ENCODE peak calls at places on chromosome 5, in four cellular contexts. T is HEK293T, Q is HepG2, U is K562. Z is an unnamed sample.
A peak's percentile ranks its signal among the peaks of the same experiment; 100 is the strongest.

GRCh38 chr5:131252824-131253171 is 11.1 kb upstream of the CDC42SE2 start:
- DNase-seq in T (no peak), Q (no peak), U (peak; percentile 52), Z (no peak)

GRCh38 chr5:773517-774264 is 10.8 kb downstream of the ZDHHC11B start:
- DNase-seq in T (no peak), Q (no peak), U (no peak), Z (no peak)

GRCh38 chr5:107486489-107486888 is 184.2 kb downstream of the EFNA5 start:
- DNase-seq in T (no peak), Q (no peak), U (no peak), Z (no peak)

GRCh38 chr5:93058309-93058708 is 522.7 kb downstream of the NR2F1-AS1 start:
- DNase-seq in T (no peak), Q (no peak), U (no peak), Z (no peak)

GRCh38 chr5:59786271-59786805 is 107.2 kb downstream of the PDE4D start:
- DNase-seq in T (no peak), Q (no peak), U (no peak), Z (no peak)

GRCh38 chr5:59143926-59144333 is 561.1 kb downstream of the RAB3C start:
- DNase-seq in T (no peak), Q (no peak), U (no peak), Z (no peak)

GRCh38 chr5:40754381-40755092 is 1.2 kb downstream of the TTC33 start:
- DNase-seq in T (no peak), Q (no peak), U (peak; percentile 29), Z (no peak)

GRCh38 chr5:33611882-33612281 is 171.1 kb downstream of the TARS1 start:
- DNase-seq in T (no peak), Q (no peak), U (no peak), Z (no peak)

GRCh38 chr5:135569755-135570452 is 8.9 kb downstream of the CXCL14 start:
- DNase-seq in T (peak; percentile 72), Q (peak; percentile 27), U (peak; percentile 59), Z (peak; percentile 75)

GRCh38 chr5:176629853-176630680 is at the start of the genes EIF4E1B and SNCB:
- DNase-seq in T (peak; percentile 87), Q (no peak), U (peak; percentile 72), Z (peak; percentile 72)

GRCh38 chr5:62661126-62661525 is 82.5 kb downstream of the LRRC70 start:
- DNase-seq in T (no peak), Q (peak; percentile 47), U (no peak), Z (no peak)

GRCh38 chr5:116572375-116573278 is 2.0 kb downstream of the SEMA6A start:
- DNase-seq in T (peak; percentile 43), Q (no peak), U (no peak), Z (peak; percentile 41)

GRCh38 chr5:173808079-173808808 is 79.9 kb upstream of the CPEB4 start:
- DNase-seq in T (no peak), Q (no peak), U (peak; percentile 25), Z (no peak)

GRCh38 chr5:24535646-24536045 is 109.1 kb downstream of the CDH10 start:
- DNase-seq in T (no peak), Q (no peak), U (no peak), Z (no peak)

GRCh38 chr5:122704247-122705036 is 70.4 kb upstream of the SNX2 start:
- DNase-seq in T (peak; percentile 28), Q (peak; percentile 45), U (peak; percentile 46), Z (no peak)
- TF ChIP-seq ELF4 in T (no peak), Q (no peak), U (no peak), Z (no peak)

GRCh38 chr5:76849767-76850291 is at the start of gene S100Z:
- DNase-seq in T (no peak), Q (no peak), U (peak; percentile 97), Z (no peak)
- TF ChIP-seq ELF4 in T (no peak), Q (no peak), U (no peak), Z (no peak)

DNA sequence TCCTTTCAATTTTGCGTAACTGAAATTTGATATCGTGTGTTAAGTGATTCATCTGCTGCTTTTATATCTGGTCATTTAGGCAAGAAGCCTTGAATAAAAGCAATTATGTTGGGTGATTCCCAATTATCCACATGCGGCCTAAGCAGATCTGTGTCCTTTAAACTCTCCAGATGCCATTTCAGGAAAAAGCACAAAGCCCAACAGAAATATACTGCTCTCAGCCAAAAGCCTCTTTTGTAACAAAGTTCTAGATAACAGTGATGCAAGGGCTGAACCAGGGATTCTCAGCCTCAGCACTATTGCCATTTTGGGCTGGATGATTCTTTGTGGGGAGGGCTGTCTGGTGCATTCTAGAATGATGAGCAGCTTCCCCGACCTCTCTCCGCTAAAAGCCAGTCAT is 93.0 kb downstream of the TAF11L14 start:
- DNase-seq in T (no peak), Q (no peak), U (no peak), Z (no peak)
- TF ChIP-seq ELF4 in T (no peak), Q (no peak), U (no peak), Z (no peak)

DNA sequence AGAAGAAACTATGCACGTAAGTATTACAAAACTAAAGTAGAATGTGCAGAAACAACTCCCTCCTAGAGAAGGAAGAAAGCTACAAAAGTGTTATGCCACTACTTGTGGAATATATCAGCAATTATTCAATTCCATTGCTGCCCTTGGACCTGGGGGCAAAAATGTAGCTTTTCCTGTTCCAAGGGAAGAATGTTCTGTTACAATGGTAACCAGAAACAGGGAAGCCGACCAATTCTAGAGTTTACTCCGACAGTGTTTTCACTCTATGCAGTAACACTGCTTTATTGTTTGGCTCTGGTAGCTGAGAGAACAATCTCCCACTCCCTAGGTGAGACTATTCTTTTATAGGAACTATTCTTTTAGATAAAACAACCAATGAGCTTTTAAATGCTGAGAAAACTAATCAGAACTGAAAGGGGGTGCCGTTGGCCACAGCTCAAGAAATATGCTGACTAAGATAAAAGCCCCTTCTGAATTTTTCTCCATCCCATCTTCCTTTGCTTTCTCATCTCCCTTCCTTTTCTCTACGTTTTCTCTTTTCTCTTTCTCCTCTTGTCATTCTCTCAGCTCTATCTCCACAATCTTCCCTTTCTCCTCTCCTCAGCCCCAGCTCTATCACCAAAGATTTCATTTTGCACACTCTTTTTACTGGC is 54.1 kb downstream of the SLC1A3 start:
- DNase-seq in T (no peak), Q (no peak), U (no peak), Z (no peak)
- TF ChIP-seq ELF4 in T (no peak), Q (no peak), U (no peak), Z (no peak)

GRCh38 chr5:124741711-124742496 is 4.5 kb downstream of the ZNF608 start:
- DNase-seq in T (peak; percentile 35), Q (no peak), U (no peak), Z (no peak)

GRCh38 chr5:124742983-124743533 is 3.4 kb downstream of the ZNF608 start:
- DNase-seq in T (no peak), Q (peak; percentile 24), U (peak; percentile 27), Z (no peak)

GRCh38 chr5:124742521-124742920 is 3.9 kb downstream of the ZNF608 start:
- DNase-seq in T (no peak), Q (no peak), U (no peak), Z (no peak)

GRCh38 chr5:124744170-124744911 is 2.1 kb downstream of the ZNF608 start:
- DNase-seq in T (no peak), Q (no peak), U (no peak), Z (no peak)

DNA sequence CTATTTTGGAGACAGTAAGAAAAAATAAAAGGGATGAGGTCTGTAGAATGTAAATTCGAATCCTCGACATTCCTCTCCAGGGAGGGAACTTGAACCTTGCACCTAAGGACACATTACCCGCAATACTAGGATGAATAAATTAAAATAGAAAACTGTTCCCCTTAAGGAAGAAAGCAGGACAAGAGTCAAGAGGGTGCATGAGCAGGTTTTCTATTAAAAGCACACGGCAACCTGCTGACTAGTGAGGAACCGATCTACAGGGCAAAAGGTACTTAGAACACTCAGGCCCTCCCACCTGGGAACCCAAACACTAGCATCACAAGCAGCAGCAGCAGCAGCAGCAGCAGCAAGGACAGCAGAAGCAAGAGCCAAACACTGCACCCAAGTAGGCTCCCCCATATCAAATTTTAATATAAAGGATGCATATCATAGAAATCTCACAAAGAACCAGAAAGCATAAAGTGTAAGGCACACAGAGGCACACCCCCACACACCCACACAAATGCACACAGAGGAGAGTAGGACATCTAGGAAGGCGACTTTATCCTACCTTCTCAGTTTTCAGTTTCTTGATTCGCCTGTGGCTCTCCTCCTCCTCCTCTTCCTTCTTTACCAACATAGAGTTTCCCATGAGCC is 2.8 kb downstream of the ZNF608 start:
- DNase-seq in T (no peak), Q (no peak), U (no peak), Z (no peak)
- TF ChIP-seq ELF4 in T (no peak), Q (no peak), U (no peak), Z (no peak)

GRCh38 chr5:161966544-161966943 is 101.0 kb upstream of the GABRG2 start:
- DNase-seq in T (peak; percentile 13), Q (peak; percentile 3), U (no peak), Z (no peak)
- TF ChIP-seq ELF4 in T (no peak), Q (no peak), U (no peak), Z (no peak)

DNA sequence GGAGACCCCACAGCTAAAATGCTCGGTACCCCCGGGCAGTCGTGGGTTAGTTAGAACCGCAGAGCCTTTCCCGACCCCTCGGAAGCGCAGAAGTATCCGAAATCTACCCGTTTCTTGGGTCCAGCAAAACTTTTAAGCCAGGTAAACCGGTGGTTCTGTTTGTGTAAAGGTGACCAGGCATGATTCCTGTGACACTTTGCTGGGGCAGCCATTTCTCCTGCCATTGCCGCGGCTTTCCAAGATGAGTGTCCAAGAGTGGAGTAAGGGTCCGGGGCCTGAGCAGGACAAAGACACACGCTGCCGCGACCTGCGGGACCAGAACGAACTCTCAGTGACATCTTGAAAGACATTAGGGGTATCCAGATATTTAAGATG is 655 bp downstream of the MARVELD2 start:
- DNase-seq in T (peak; percentile 27), Q (peak; percentile 5), U (no peak), Z (peak; percentile 36)
- TF ChIP-seq ELF4 in T (no peak), Q (no peak), U (no peak), Z (no peak)

GRCh38 chr5:36685631-36686147 is 79.3 kb downstream of the SLC1A3 start:
- DNase-seq in T (no peak), Q (no peak), U (no peak), Z (no peak)
- TF ChIP-seq ELF4 in T (no peak), Q (no peak), U (no peak), Z (no peak)

Z was measured in WTC11.